ENCODE peak calls at places on chromosomes 6 and 20, in five cellular contexts. One of them, this sample, is unnamed.

GRCh38 chr6:56026461-56027180 is 151.2 kb upstream of the BMP5 start:
- DNase-seq in RWPE2: no peak
- DNase-seq in IMR-90: no peak
- DNase-seq in naive thymus-derived CD4-positive, alpha-beta T cell: no peak
- DNase-seq in cardiac muscle cell: no peak
- DNase-seq in this sample: peak; percentile 68

GRCh38 chr6:132289761-132290160 is 111.5 kb downstream of the MOXD1 start:
- DNase-seq in RWPE2: no peak
- DNase-seq in IMR-90: no peak
- DNase-seq in naive thymus-derived CD4-positive, alpha-beta T cell: no peak
- DNase-seq in cardiac muscle cell: peak; percentile 12
- DNase-seq in this sample: no peak

GRCh38 chr6:146590492-146590891 is 8.3 kb upstream of the ADGB start:
- DNase-seq in RWPE2: no peak
- DNase-seq in IMR-90: no peak
- DNase-seq in naive thymus-derived CD4-positive, alpha-beta T cell: no peak
- DNase-seq in cardiac muscle cell: no peak
- DNase-seq in this sample: no peak

GRCh38 chr20:50003253-50003656 is 20.5 kb downstream of the SNAI1 start:
- DNase-seq in RWPE2: no peak
- DNase-seq in IMR-90: peak; percentile 95
- DNase-seq in naive thymus-derived CD4-positive, alpha-beta T cell: no peak
- DNase-seq in cardiac muscle cell: peak; percentile 98
- DNase-seq in this sample: no peak

GRCh38 chr20:44990425-44990824 is 24.1 kb downstream of the STK4 start:
- DNase-seq in RWPE2: no peak
- DNase-seq in IMR-90: no peak
- DNase-seq in naive thymus-derived CD4-positive, alpha-beta T cell: peak; percentile 56
- DNase-seq in cardiac muscle cell: peak; percentile 45
- DNase-seq in this sample: no peak

GRCh38 chr6:145034664-145035063 is 700.7 kb downstream of the EPM2A start:
- DNase-seq in RWPE2: no peak
- DNase-seq in IMR-90: peak; percentile 22
- DNase-seq in naive thymus-derived CD4-positive, alpha-beta T cell: no peak
- DNase-seq in cardiac muscle cell: no peak
- DNase-seq in this sample: no peak

GRCh38 chr6:142787422-142787821 is 157.6 kb downstream of the HIVEP2 start:
- DNase-seq in RWPE2: no peak
- DNase-seq in IMR-90: no peak
- DNase-seq in naive thymus-derived CD4-positive, alpha-beta T cell: no peak
- DNase-seq in cardiac muscle cell: no peak
- DNase-seq in this sample: no peak

GRCh38 chr6:139271056-139271455 is 20.7 kb downstream of the TXLNB start:
- DNase-seq in RWPE2: no peak
- DNase-seq in IMR-90: peak; percentile 77
- DNase-seq in naive thymus-derived CD4-positive, alpha-beta T cell: no peak
- DNase-seq in cardiac muscle cell: no peak
- DNase-seq in this sample: no peak

GRCh38 chr6:13044896-13045295 is 283.4 kb downstream of the TBC1D7 start:
- DNase-seq in RWPE2: no peak
- DNase-seq in IMR-90: no peak
- DNase-seq in naive thymus-derived CD4-positive, alpha-beta T cell: no peak
- DNase-seq in cardiac muscle cell: no peak
- DNase-seq in this sample: no peak

GRCh38 chr6:123007885-123008284 is 11.8 kb downstream of the CLVS2 start:
- DNase-seq in RWPE2: no peak
- DNase-seq in IMR-90: no peak
- DNase-seq in naive thymus-derived CD4-positive, alpha-beta T cell: no peak
- DNase-seq in cardiac muscle cell: no peak
- DNase-seq in this sample: no peak

GRCh38 chr6:6730831-6731230 is 142.3 kb downstream of the LY86 start:
- DNase-seq in RWPE2: no peak
- DNase-seq in IMR-90: peak; percentile 94
- DNase-seq in naive thymus-derived CD4-positive, alpha-beta T cell: no peak
- DNase-seq in cardiac muscle cell: peak; percentile 86
- DNase-seq in this sample: peak; percentile 41

GRCh38 chr6:135043854-135044253 is 10.8 kb downstream of the HBS1L start:
- DNase-seq in RWPE2: no peak
- DNase-seq in IMR-90: no peak
- DNase-seq in naive thymus-derived CD4-positive, alpha-beta T cell: no peak
- DNase-seq in cardiac muscle cell: peak; percentile 21
- DNase-seq in this sample: no peak

GRCh38 chr20:59966428-59966827 is 8.2 kb downstream of the CDH26 start:
- DNase-seq in RWPE2: no peak
- DNase-seq in IMR-90: no peak
- DNase-seq in naive thymus-derived CD4-positive, alpha-beta T cell: no peak
- DNase-seq in cardiac muscle cell: no peak
- DNase-seq in this sample: no peak

GRCh38 chr20:3819413-3820047 is 817 bp upstream of the AP5S1 start:
- DNase-seq in RWPE2: no peak
- DNase-seq in IMR-90: no peak
- DNase-seq in naive thymus-derived CD4-positive, alpha-beta T cell: no peak
- DNase-seq in cardiac muscle cell: no peak
- DNase-seq in this sample: no peak

GRCh38 chr6:45539124-45539523 is 161.4 kb upstream of the SUPT3H start:
- DNase-seq in RWPE2: no peak
- DNase-seq in IMR-90: no peak
- DNase-seq in naive thymus-derived CD4-positive, alpha-beta T cell: no peak
- DNase-seq in cardiac muscle cell: no peak
- DNase-seq in this sample: no peak

GRCh38 chr20:59342017-59342957 is 41.9 kb downstream of the EDN3 start:
- DNase-seq in RWPE2: no peak
- DNase-seq in IMR-90: no peak
- DNase-seq in naive thymus-derived CD4-positive, alpha-beta T cell: no peak
- DNase-seq in cardiac muscle cell: no peak
- DNase-seq in this sample: peak; percentile 95

GRCh38 chr6:12785921-12786320 is 69.4 kb downstream of the PHACTR1 start:
- DNase-seq in RWPE2: no peak
- DNase-seq in IMR-90: no peak
- DNase-seq in naive thymus-derived CD4-positive, alpha-beta T cell: no peak
- DNase-seq in cardiac muscle cell: no peak
- DNase-seq in this sample: no peak

GRCh38 chr20:24018796-24019195 is 30.2 kb upstream of the GGTLC1 start:
- DNase-seq in RWPE2: no peak
- DNase-seq in IMR-90: no peak
- DNase-seq in naive thymus-derived CD4-positive, alpha-beta T cell: no peak
- DNase-seq in cardiac muscle cell: no peak
- DNase-seq in this sample: peak; percentile 6

GRCh38 chr20:33744773-33745385 is 13.1 kb downstream of the ZNF341 start:
- DNase-seq in RWPE2: no peak
- DNase-seq in IMR-90: no peak
- DNase-seq in naive thymus-derived CD4-positive, alpha-beta T cell: no peak
- DNase-seq in cardiac muscle cell: no peak
- DNase-seq in this sample: no peak

GRCh38 chr20:32213870-32214269 is 6.2 kb downstream of the POFUT1 start:
- DNase-seq in RWPE2: no peak
- DNase-seq in IMR-90: no peak
- DNase-seq in naive thymus-derived CD4-positive, alpha-beta T cell: no peak
- DNase-seq in cardiac muscle cell: no peak
- DNase-seq in this sample: no peak

GRCh38 chr6:147806697-147807096 is 298.2 kb downstream of the SAMD5 start:
- DNase-seq in RWPE2: no peak
- DNase-seq in IMR-90: no peak
- DNase-seq in naive thymus-derived CD4-positive, alpha-beta T cell: no peak
- DNase-seq in cardiac muscle cell: no peak
- DNase-seq in this sample: peak; percentile 11

GRCh38 chr6:97292671-97293070 is 9.7 kb upstream of the MMS22L start:
- DNase-seq in RWPE2: no peak
- DNase-seq in IMR-90: peak; percentile 87
- DNase-seq in naive thymus-derived CD4-positive, alpha-beta T cell: no peak
- DNase-seq in cardiac muscle cell: no peak
- DNase-seq in this sample: no peak

GRCh38 chr20:17620371-17621228 is 50.7 kb downstream of the DSTN start:
- DNase-seq in RWPE2: peak; percentile 72
- DNase-seq in IMR-90: no peak
- DNase-seq in naive thymus-derived CD4-positive, alpha-beta T cell: no peak
- DNase-seq in cardiac muscle cell: no peak
- DNase-seq in this sample: peak; percentile 1

GRCh38 chr6:136334853-136335252 is 45.2 kb upstream of the BCLAF1 start:
- DNase-seq in RWPE2: no peak
- DNase-seq in IMR-90: no peak
- DNase-seq in naive thymus-derived CD4-positive, alpha-beta T cell: no peak
- DNase-seq in cardiac muscle cell: no peak
- DNase-seq in this sample: no peak

GRCh38 chr6:21103626-21104224 is 489.8 kb upstream of the SOX4 start:
- DNase-seq in RWPE2: no peak
- DNase-seq in IMR-90: peak; percentile 52
- DNase-seq in naive thymus-derived CD4-positive, alpha-beta T cell: no peak
- DNase-seq in cardiac muscle cell: no peak
- DNase-seq in this sample: no peak

GRCh38 chr6:84623956-84624680 is 140.3 kb downstream of the TBX18 start:
- DNase-seq in RWPE2: no peak
- DNase-seq in IMR-90: peak; percentile 84
- DNase-seq in naive thymus-derived CD4-positive, alpha-beta T cell: no peak
- DNase-seq in cardiac muscle cell: peak; percentile 93
- DNase-seq in this sample: no peak

GRCh38 chr6:99495466-99495865 is 19.8 kb downstream of the USP45 start:
- DNase-seq in RWPE2: no peak
- DNase-seq in IMR-90: peak; percentile 13
- DNase-seq in naive thymus-derived CD4-positive, alpha-beta T cell: no peak
- DNase-seq in cardiac muscle cell: no peak
- DNase-seq in this sample: no peak

GRCh38 chr20:25584905-25585704 is at the start of gene NINL:
- DNase-seq in RWPE2: no peak
- DNase-seq in IMR-90: peak; percentile 48
- DNase-seq in naive thymus-derived CD4-positive, alpha-beta T cell: peak; percentile 64
- DNase-seq in cardiac muscle cell: peak; percentile 77
- DNase-seq in this sample: peak; percentile 86

GRCh38 chr6:52454556-52454955 is 34.4 kb downstream of the EFHC1 start:
- DNase-seq in RWPE2: no peak
- DNase-seq in IMR-90: peak; percentile 56
- DNase-seq in naive thymus-derived CD4-positive, alpha-beta T cell: no peak
- DNase-seq in cardiac muscle cell: peak; percentile 38
- DNase-seq in this sample: no peak

GRCh38 chr6:134007077-134007476 is 45.3 kb downstream of the SLC2A12 start:
- DNase-seq in RWPE2: no peak
- DNase-seq in IMR-90: no peak
- DNase-seq in naive thymus-derived CD4-positive, alpha-beta T cell: no peak
- DNase-seq in cardiac muscle cell: no peak
- DNase-seq in this sample: no peak

GRCh38 chr6:74250161-74250560 is 554.2 kb downstream of the CD109 start:
- DNase-seq in RWPE2: no peak
- DNase-seq in IMR-90: no peak
- DNase-seq in naive thymus-derived CD4-positive, alpha-beta T cell: no peak
- DNase-seq in cardiac muscle cell: peak; percentile 5
- DNase-seq in this sample: no peak

GRCh38 chr6:33050013-33050800 is 23.2 kb downstream of the HLA-DPA1 start:
- DNase-seq in RWPE2: no peak
- DNase-seq in IMR-90: no peak
- DNase-seq in naive thymus-derived CD4-positive, alpha-beta T cell: no peak
- DNase-seq in cardiac muscle cell: no peak
- DNase-seq in this sample: peak; percentile 86
- H3K27me3 ChIP-seq in RWPE2: peaks cover 23% of the 10 kb centered on the region
- H3K27me3 ChIP-seq in IMR-90: peaks cover 16% of the 10 kb centered on the region
- H3K27me3 ChIP-seq in naive thymus-derived CD4-positive, alpha-beta T cell: no peaks in the 10 kb centered on the region
- H3K27me3 ChIP-seq in cardiac muscle cell: no peaks in the 10 kb centered on the region
- H3K27me3 ChIP-seq in this sample: no peaks in the 10 kb centered on the region

GRCh38 chr20:9617062-9617461 is 102.7 kb downstream of the LAMP5 start:
- DNase-seq in RWPE2: no peak
- DNase-seq in IMR-90: peak; percentile 66
- DNase-seq in naive thymus-derived CD4-positive, alpha-beta T cell: peak; percentile 31
- DNase-seq in cardiac muscle cell: peak; percentile 75
- DNase-seq in this sample: peak; percentile 73
- H3K27ac ChIP-seq in RWPE2: no peak overlapping the region
- H3K27ac ChIP-seq in IMR-90: no peak overlapping the region
- H3K27ac ChIP-seq in naive thymus-derived CD4-positive, alpha-beta T cell: no peak overlapping the region
- H3K27ac ChIP-seq in cardiac muscle cell: no peak overlapping the region
- H3K27ac ChIP-seq in this sample: no peak overlapping the region

GRCh38 chr6:168158980-168159349 is 80.0 kb upstream of the FRMD1 start:
- DNase-seq in RWPE2: no peak
- DNase-seq in IMR-90: no peak
- DNase-seq in naive thymus-derived CD4-positive, alpha-beta T cell: no peak
- DNase-seq in cardiac muscle cell: no peak
- DNase-seq in this sample: no peak
- H3K27me3 ChIP-seq in RWPE2: no peaks in the 10 kb centered on the region
- H3K27me3 ChIP-seq in IMR-90: no peaks in the 10 kb centered on the region
- H3K27me3 ChIP-seq in naive thymus-derived CD4-positive, alpha-beta T cell: no peaks in the 10 kb centered on the region
- H3K27me3 ChIP-seq in cardiac muscle cell: no peaks in the 10 kb centered on the region
- H3K27me3 ChIP-seq in this sample: peaks cover 4% of the 10 kb centered on the region

GRCh38 chr20:62333820-62334595 is 31.2 kb downstream of the ADRM1 start:
- DNase-seq in RWPE2: peak; percentile 88
- DNase-seq in IMR-90: no peak
- DNase-seq in naive thymus-derived CD4-positive, alpha-beta T cell: no peak
- DNase-seq in cardiac muscle cell: no peak
- DNase-seq in this sample: no peak

GRCh38 chr20:62330576-62331317 is 27.9 kb downstream of the ADRM1 start:
- DNase-seq in RWPE2: peak; percentile 89
- DNase-seq in IMR-90: no peak
- DNase-seq in naive thymus-derived CD4-positive, alpha-beta T cell: no peak
- DNase-seq in cardiac muscle cell: no peak
- DNase-seq in this sample: no peak

GRCh38 chr20:62331347-62331746 is 28.6 kb downstream of the ADRM1 start:
- DNase-seq in RWPE2: peak; percentile 87
- DNase-seq in IMR-90: no peak
- DNase-seq in naive thymus-derived CD4-positive, alpha-beta T cell: no peak
- DNase-seq in cardiac muscle cell: no peak
- DNase-seq in this sample: no peak

GRCh38 chr20:62332989-62333819 is 30.4 kb downstream of the ADRM1 start:
- DNase-seq in RWPE2: peak; percentile 91
- DNase-seq in IMR-90: no peak
- DNase-seq in naive thymus-derived CD4-positive, alpha-beta T cell: no peak
- DNase-seq in cardiac muscle cell: no peak
- DNase-seq in this sample: no peak

DNA sequence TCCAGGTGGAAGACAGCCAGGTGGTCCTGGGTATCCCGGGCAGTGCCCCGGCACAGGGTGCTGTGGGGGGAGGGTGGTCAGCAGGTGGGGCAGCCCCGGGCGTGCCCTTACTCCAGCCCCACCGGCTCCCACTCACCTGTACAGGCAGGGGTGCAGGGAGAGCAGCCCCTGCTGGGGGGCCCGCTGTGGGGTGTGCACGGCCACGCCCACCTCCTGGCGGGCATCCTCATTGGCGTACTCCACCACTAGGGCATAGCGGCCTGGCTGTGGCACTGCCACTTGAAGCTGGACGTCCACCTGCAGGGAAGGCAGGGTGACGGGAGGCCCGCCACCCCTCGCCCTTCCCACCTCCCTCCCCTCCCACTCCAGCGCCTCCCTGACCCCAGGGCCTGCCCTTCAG is 29.6 kb downstream of the ADRM1 start:
- DNase-seq in RWPE2: peak; percentile 86
- DNase-seq in IMR-90: no peak
- DNase-seq in naive thymus-derived CD4-positive, alpha-beta T cell: no peak
- DNase-seq in cardiac muscle cell: no peak
- DNase-seq in this sample: no peak
- H3K27ac ChIP-seq in RWPE2: no peak overlapping the region
- H3K27ac ChIP-seq in IMR-90: no peak overlapping the region
- H3K27ac ChIP-seq in naive thymus-derived CD4-positive, alpha-beta T cell: no peak overlapping the region
- H3K27ac ChIP-seq in cardiac muscle cell: no peak overlapping the region
- H3K27ac ChIP-seq in this sample: no peak overlapping the region

GRCh38 chr6:107971181-107971580 is 13.2 kb upstream of the SEC63 start:
- DNase-seq in RWPE2: no peak
- DNase-seq in IMR-90: no peak
- DNase-seq in naive thymus-derived CD4-positive, alpha-beta T cell: no peak
- DNase-seq in cardiac muscle cell: no peak
- DNase-seq in this sample: no peak
- H3K27me3 ChIP-seq in RWPE2: no peaks in the 10 kb centered on the region
- H3K27me3 ChIP-seq in IMR-90: peaks cover 3% of the 10 kb centered on the region
- H3K27me3 ChIP-seq in naive thymus-derived CD4-positive, alpha-beta T cell: no peaks in the 10 kb centered on the region
- H3K27me3 ChIP-seq in cardiac muscle cell: no peaks in the 10 kb centered on the region
- H3K27me3 ChIP-seq in this sample: no peaks in the 10 kb centered on the region

GRCh38 chr6:2959909-2960719 is 11.3 kb downstream of the SERPINB6 start:
- DNase-seq in RWPE2: no peak
- DNase-seq in IMR-90: peak; percentile 90
- DNase-seq in naive thymus-derived CD4-positive, alpha-beta T cell: no peak
- DNase-seq in cardiac muscle cell: peak; percentile 59
- DNase-seq in this sample: no peak
- H3K27ac ChIP-seq in RWPE2: peak overlapping the region; percentile 5
- H3K27ac ChIP-seq in IMR-90: peak overlapping the region; percentile 46
- H3K27ac ChIP-seq in naive thymus-derived CD4-positive, alpha-beta T cell: no peak overlapping the region
- H3K27ac ChIP-seq in cardiac muscle cell: no peak overlapping the region
- H3K27ac ChIP-seq in this sample: no peak overlapping the region